ENCODE peak calls at places on chromosomes 3 and 15, in nine cellular contexts. W is COR-L47; T is SJSA1; K is H7; O is GM06990; L is NCI-H82; S is CD8-positive, alpha-beta memory T cell; I is BJ; Z is AG04450. J is an unnamed sample.

GRCh38 chr3:86175593-86175992 is 815.4 kb downstream of the VGLL3 start:
- DNase-seq in T (no peak), I (no peak), S (no peak), L (no peak), O (no peak), Z (no peak), W (peak; percentile 17), K (peak; percentile 10), J (no peak)

GRCh38 chr3:107220538-107220937 is 156.7 kb upstream of the CCDC54 start:
- DNase-seq in O (no peak), K (no peak), I (no peak), W (no peak), L (no peak), S (no peak), Z (no peak), T (no peak), J (no peak)

GRCh38 chr3:133040696-133041523 is 2.7 kb downstream of the TMEM108 start:
- DNase-seq in L (peak; percentile 95), K (peak; percentile 78), S (no peak), I (no peak), O (peak; percentile 8), T (peak; percentile 61), W (peak; percentile 88), Z (peak; percentile 59), J (no peak)

GRCh38 chr3:189458536-189458935 is 172.7 kb upstream of the TP63 start:
- DNase-seq in Z (no peak), W (no peak), L (peak; percentile 39), I (no peak), O (no peak), K (no peak), T (no peak), S (no peak), J (no peak)

GRCh38 chr15:74193305-74193718 is 9.3 kb downstream of the STRA6 start:
- DNase-seq in K (no peak), T (peak; percentile 90), Z (no peak), L (peak; percentile 74), S (no peak), O (peak; percentile 39), I (peak; percentile 68), W (no peak), J (no peak)

GRCh38 chr15:72492733-72493132 is 18.6 kb downstream of the ARIH1 start:
- DNase-seq in O (no peak), K (no peak), W (no peak), I (no peak), S (no peak), T (no peak), L (no peak), Z (no peak), J (no peak)

GRCh38 chr3:127781411-127782001 is 40.8 kb downstream of the MGLL start:
- DNase-seq in O (no peak), Z (peak; percentile 47), T (peak; percentile 70), K (no peak), W (no peak), S (no peak), I (peak; percentile 88), L (no peak), J (no peak)

GRCh38 chr3:152719264-152719663 is 115.7 kb upstream of the P2RY1 start:
- DNase-seq in L (peak; percentile 21), Z (no peak), I (no peak), S (no peak), K (no peak), W (no peak), T (no peak), O (no peak), J (no peak)

GRCh38 chr3:100042144-100042543 is 72.2 kb downstream of the FILIP1L start:
- DNase-seq in O (no peak), L (no peak), T (no peak), K (no peak), I (peak; percentile 81), W (no peak), S (no peak), Z (peak; percentile 78), J (no peak)

GRCh38 chr3:41002104-41002503 is 197.2 kb upstream of the CTNNB1 start:
- DNase-seq in I (no peak), L (no peak), S (peak; percentile 22), Z (no peak), O (no peak), W (peak; percentile 42), K (no peak), T (no peak), J (no peak)

GRCh38 chr15:79981861-79982455 is 11.0 kb upstream of the BCL2A1 start:
- DNase-seq in S (no peak), W (no peak), I (no peak), T (peak; percentile 22), Z (no peak), L (no peak), K (no peak), O (peak; percentile 66), J (no peak)

GRCh38 chr15:40367038-40367672 is 9.1 kb downstream of the DISP2 start:
- DNase-seq in O (no peak), S (no peak), T (no peak), Z (no peak), W (no peak), L (no peak), I (no peak), K (no peak), J (no peak)